ENCODE peak calls at places on chromosomes 11 and 22, in eight cellular contexts. S is effector memory CD4-positive, alpha-beta T cell; C is colonic mucosa; U is GM23338; T is pancreas; I is OCI-LY7; V is left lung; M is neuronal stem cell. G is an unnamed sample. For H3K36me3, the result is how much of the 10 kb centered on the place peaks cover.

GRCh38 chr11:82858133-82858532 is 42.1 kb downstream of the PRCP start:
- DNase-seq in S (no peak), C (no peak), U (no peak), T (no peak), I (no peak), V (no peak), M (no peak), G (no peak)

GRCh38 chr11:34938621-34939020 is 22.2 kb downstream of the PDHX start:
- DNase-seq in S (no peak), C (no peak), U (no peak), T (no peak), I (no peak), V (no peak), M (no peak), G (no peak)

GRCh38 chr11:6646631-6647281 is 8.9 kb downstream of the DCHS1 start:
- DNase-seq in S (no peak), C (peak), U (peak), T (no peak), I (peak), V (no peak), M (no peak), G (no peak)

GRCh38 chr11:73648629-73649046 is 2.3 kb downstream of the PLEKHB1 start:
- DNase-seq in S (no peak), C (no peak), U (no peak), T (no peak), I (no peak), V (no peak), M (no peak), G (no peak)

GRCh38 chr11:44817207-44817944 is 90.6 kb downstream of the TSPAN18 start:
- DNase-seq in S (no peak), C (no peak), U (no peak), T (no peak), I (no peak), V (no peak), M (no peak), G (no peak)

GRCh38 chr22:41565403-41566054 is 4.7 kb downstream of the CSDC2 start:
- DNase-seq in S (no peak), C (no peak), U (no peak), T (no peak), I (no peak), V (no peak), M (no peak), G (no peak)

GRCh38 chr11:85595285-85595884 is 31.8 kb downstream of the DLG2 start:
- DNase-seq in S (no peak), C (no peak), U (peak), T (no peak), I (peak), V (no peak), M (peak), G (no peak)

GRCh38 chr22:18078329-18079041 is 695 bp downstream of the PEX26 start:
- DNase-seq in S (peak), C (peak), U (peak), T (no peak), I (peak), V (no peak), M (no peak), G (no peak)

GRCh38 chr11:100632970-100633452 is 54.1 kb upstream of the ARHGAP42 start:
- DNase-seq in S (no peak), C (peak), U (no peak), T (no peak), I (no peak), V (peak), M (no peak), G (no peak)

GRCh38 chr11:63536669-63537292 is at the start of gene PLAAT4:
- DNase-seq in S (peak), C (peak), U (no peak), T (peak), I (no peak), V (no peak), M (no peak), G (no peak)

GRCh38 chr11:33543823-33544222 is 156.8 kb downstream of the C11orf91 start:
- DNase-seq in S (no peak), C (no peak), U (no peak), T (no peak), I (no peak), V (no peak), M (no peak), G (no peak)

GRCh38 chr11:33475999-33476398 is 218.8 kb downstream of the HIPK3 start:
- DNase-seq in S (no peak), C (no peak), U (no peak), T (peak), I (peak), V (no peak), M (no peak), G (no peak)

GRCh38 chr11:494761-495536 is 12.1 kb downstream of the RNH1 start:
- DNase-seq in S (no peak), C (no peak), U (no peak), T (no peak), I (no peak), V (no peak), M (no peak), G (peak)

GRCh38 chr22:26477341-26477731 is 6.2 kb downstream of the HPS4 start:
- DNase-seq in S (no peak), C (no peak), U (no peak), T (no peak), I (no peak), V (no peak), M (no peak), G (no peak)

GRCh38 chr22:26797910-26798309 is 140.5 kb downstream of the MIAT start:
- DNase-seq in S (no peak), C (no peak), U (peak), T (no peak), I (peak), V (no peak), M (no peak), G (no peak)

GRCh38 chr11:133414503-133414902 is 117.8 kb downstream of the OPCML start:
- DNase-seq in S (no peak), C (no peak), U (no peak), T (no peak), I (no peak), V (no peak), M (no peak), G (no peak)

DNA sequence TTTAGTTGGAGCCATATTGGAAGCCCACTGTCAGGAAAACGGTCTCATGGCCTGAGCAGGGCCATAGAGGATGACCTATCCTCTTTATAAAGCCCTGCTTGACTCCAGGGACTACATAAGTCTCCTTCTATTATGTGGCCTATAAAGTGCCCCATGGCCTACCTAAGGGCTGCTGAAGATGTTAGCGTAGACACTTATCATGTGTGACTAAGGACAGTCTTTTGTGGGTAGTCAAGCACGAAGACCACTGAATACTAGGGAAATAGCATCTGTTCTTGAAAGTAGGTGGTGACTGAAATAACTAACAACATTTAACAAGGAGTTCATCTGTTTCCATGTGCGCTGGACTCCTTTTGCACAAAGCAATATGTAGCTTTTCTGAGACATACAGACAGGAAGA is 117.1 kb downstream of the SWAP70 start:
- DNase-seq in S (no peak), C (no peak), U (no peak), T (no peak), I (no peak), V (no peak), M (no peak), G (no peak)
- H3K36me3 ChIP-seq in S (under half), C (under half), U (under half), T (under half), I (under half), V (under half), M (under half), G (under half)

DNA sequence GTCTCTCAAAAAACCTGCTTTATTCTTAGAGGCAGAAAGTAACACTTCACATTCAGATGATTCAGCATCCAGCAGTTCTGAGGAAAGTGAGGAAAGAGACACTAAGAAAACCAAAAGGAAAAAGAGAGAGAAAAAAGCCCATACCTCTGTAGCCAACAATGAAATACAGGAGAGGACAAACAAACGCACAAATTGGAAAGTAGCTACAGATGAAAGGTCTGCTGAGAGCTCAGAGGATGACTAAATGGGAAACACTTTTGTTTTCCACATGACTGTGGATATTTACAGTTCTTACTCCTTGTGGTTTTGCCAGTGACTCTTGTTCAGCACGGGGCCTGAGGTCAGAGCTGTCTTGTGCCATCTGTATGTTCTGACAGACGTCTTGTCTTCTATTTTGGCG is 3.8 kb downstream of the TIMM8B start:
- DNase-seq in S (no peak), C (no peak), U (no peak), T (no peak), I (no peak), V (no peak), M (no peak), G (no peak)
- H3K27ac ChIP-seq in S (no peak), C (no peak), U (peak), T (no peak), I (no peak), V (no peak), M (no peak), G (no peak)

DNA sequence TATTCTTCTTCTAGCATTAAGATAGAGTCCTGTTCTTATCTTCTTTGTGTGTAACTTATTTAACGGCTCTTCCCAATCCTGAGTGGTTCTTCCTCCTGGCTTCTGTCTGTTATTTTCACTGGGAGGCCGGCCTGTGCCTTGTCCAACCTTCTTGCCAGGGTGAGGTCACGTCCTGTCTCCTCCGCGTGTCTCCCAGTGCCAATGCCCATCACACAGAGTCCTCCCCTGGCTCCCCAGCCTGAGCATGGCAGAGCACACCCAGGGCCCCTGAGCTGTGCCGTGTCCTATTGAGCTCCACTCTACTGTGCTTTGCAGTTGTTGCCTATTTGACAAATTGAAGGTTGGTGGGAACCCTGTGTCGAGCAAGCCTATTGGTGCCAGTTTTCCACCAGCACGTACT is 487.3 kb downstream of the BRD1 start:
- DNase-seq in S (no peak), C (no peak), U (no peak), T (no peak), I (no peak), V (no peak), M (no peak), G (no peak)
- H3K36me3 ChIP-seq in S (under half), C (under half), U (under half), T (under half), I (under half), V (under half), M (under half), G (under half)

DNA sequence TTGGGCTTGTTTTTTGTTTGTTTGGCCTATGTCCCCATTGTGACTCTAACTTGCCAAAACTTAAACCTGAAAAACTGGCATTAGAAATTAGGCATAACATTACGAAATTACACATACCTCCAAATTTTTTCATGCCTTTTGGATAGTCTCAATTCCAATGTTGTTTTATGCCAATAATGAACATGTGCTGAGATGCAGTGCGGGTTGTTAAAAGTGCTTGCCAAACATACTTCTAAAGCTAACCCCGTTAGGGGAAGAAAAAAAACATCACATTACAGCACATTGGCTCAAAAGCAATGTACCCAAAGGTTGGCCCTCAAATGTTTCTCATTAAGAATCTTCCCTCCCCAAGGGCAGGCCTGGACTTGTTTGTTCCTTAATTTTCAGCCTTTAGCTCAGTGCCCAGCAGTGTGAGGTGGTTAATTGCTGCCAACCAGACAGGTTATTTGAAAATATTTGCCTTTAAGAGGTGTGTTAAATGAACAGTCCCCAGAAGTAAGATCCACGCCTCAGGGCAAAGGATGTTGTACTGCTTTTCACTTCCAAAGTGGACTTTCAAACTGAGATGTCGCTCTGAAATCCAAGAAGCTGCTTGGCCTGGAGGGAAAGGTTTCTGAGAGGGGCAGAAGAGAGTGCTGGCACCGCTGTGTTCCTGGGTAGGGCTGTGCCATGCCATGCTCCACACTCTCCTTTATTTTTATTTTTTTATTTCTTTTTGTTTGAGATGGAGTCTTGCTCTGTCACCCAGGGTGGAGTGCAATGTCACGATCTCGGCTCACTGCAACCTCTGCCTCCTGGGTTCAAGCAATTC is 32.9 kb upstream of the FBLN1 start:
- DNase-seq in S (no peak), C (no peak), U (no peak), T (no peak), I (no peak), V (peak), M (no peak), G (no peak)
- H3K27ac ChIP-seq in S (no peak), C (no peak), U (no peak), T (no peak), I (no peak), V (no peak), M (no peak), G (peak)

DNA sequence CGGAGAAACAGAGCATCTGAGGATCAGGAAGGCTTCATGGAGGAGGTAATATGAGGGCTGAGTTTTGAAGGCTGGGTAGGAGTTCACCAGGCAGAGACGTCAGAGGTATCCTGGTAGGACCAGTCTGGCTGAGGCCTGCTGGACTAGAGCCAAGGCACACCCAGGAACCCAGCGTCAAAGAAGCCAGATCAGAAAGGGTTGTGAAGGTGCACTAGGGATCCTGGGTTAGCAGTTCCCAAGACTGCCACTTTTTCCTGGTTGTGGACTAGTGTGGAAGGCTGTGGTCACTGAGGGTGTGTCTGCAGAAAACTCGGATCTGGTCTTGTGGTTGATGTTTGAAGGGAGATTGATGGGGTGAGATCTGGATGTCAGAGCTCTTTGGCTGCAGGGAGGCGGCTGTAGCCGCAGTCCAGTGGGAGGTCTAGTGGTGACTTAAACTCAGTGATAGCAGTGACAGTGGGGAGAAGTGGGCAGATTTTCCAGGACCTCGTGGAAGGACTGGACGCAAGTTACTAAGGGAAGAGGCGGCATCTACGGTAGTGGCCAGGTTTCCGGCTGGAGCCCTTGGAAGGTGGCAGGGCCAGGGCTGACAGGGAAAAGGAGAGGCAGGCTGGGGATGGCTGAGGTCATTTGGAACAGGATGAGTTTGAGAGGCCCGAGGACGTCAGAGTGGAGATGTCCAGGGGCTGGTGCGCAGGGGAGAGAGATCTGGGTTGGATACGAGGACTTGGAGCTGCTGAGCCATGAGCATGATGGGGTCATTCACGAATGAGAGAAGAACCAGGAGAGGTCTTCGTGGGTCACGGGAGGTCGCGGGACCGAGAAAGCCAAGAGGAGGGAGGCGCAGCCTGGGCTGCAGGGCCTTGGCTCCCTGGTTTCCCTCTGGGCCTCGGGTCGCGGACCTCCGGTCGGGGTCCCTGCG is 10.9 kb downstream of the RELA start:
- DNase-seq in S (no peak), C (peak), U (peak), T (peak), I (no peak), V (peak), M (no peak), G (peak)
- H3K36me3 ChIP-seq in S (half or more), C (under half), U (under half), T (under half), I (half or more), V (under half), M (under half), G (under half)

DNA sequence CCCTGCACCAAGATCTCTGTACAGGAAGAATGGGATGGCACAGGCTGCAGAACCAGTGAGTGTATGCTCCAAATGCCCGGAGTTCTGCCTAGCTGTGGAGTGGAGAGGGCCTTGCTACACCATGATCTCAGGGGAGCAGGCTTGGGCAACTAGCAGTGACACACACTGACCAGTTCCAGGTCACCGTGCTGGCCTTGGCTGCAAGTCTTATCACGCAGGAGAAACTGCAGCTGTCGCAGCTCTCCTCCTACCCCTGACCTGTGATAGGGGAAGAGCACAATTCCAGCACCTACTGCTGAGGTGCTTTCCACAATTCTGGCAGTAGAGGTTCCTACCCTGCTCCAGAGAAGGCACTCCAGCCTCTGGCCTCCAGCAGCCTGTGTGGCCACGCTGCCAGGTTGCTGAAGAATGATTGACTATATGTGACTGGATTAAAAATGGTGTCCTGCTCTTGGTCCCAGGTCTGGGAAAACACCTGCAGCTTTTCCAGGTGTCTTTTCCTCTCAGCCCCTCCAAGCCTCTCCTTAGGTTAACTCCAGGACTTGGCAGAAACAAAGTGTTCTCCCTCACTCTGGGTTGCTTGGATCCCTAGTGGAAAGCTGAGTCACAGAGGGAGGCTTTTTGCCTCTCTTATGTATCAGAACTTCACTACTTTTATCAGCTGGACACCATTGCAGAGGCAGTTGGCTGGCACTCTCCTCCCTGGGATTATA is 43.3 kb upstream of the PTPN5 start:
- DNase-seq in S (no peak), C (no peak), U (no peak), T (peak), I (no peak), V (no peak), M (no peak), G (no peak)
- H3K27ac ChIP-seq in S (no peak), C (no peak), U (no peak), T (peak), I (no peak), V (no peak), M (no peak), G (no peak)

G was measured in RWPE2.